ENCODE peak calls at places on chromosome 7, in eight cellular contexts. One of them, this sample, is unnamed.

GRCh38 chr7:100444311-100445278 is 8.3 kb upstream of the PPP1R35 start:
- DNase-seq in naive thymus-derived CD4-positive, alpha-beta T cell: no peak
- DNase-seq in epithelial cell of prostate: no peak
- DNase-seq in cardiac fibroblast: peak; percentile 92
- DNase-seq in mucosa of descending colon: peak; percentile 49
- DNase-seq in substantia nigra: no peak
- DNase-seq in T-helper 2 cell: no peak
- DNase-seq in endothelial cell: peak; percentile 56
- DNase-seq in this sample: no peak

GRCh38 chr7:774161-775109 is 47.4 kb upstream of the PRKAR1B start:
- DNase-seq in naive thymus-derived CD4-positive, alpha-beta T cell: peak; percentile 38
- DNase-seq in T-helper 2 cell: peak; percentile 44
- DNase-seq in mucosa of descending colon: peak; percentile 66
- DNase-seq in endothelial cell: peak; percentile 83
- DNase-seq in substantia nigra: peak; percentile 34
- DNase-seq in epithelial cell of prostate: no peak
- DNase-seq in cardiac fibroblast: peak; percentile 49
- DNase-seq in this sample: peak; percentile 13

GRCh38 chr7:132232394-132232793 is 343.9 kb downstream of the PLXNA4 start:
- DNase-seq in cardiac fibroblast: no peak
- DNase-seq in endothelial cell: no peak
- DNase-seq in T-helper 2 cell: no peak
- DNase-seq in epithelial cell of prostate: no peak
- DNase-seq in naive thymus-derived CD4-positive, alpha-beta T cell: no peak
- DNase-seq in substantia nigra: no peak
- DNase-seq in mucosa of descending colon: no peak
- DNase-seq in this sample: no peak

GRCh38 chr7:5696346-5697100 is 84.9 kb downstream of the RNF216 start:
- DNase-seq in naive thymus-derived CD4-positive, alpha-beta T cell: no peak
- DNase-seq in mucosa of descending colon: no peak
- DNase-seq in cardiac fibroblast: no peak
- DNase-seq in epithelial cell of prostate: no peak
- DNase-seq in T-helper 2 cell: no peak
- DNase-seq in substantia nigra: no peak
- DNase-seq in endothelial cell: no peak
- DNase-seq in this sample: no peak

GRCh38 chr7:145183069-145183468 is 347.2 kb upstream of the TPK1 start:
- DNase-seq in T-helper 2 cell: no peak
- DNase-seq in mucosa of descending colon: no peak
- DNase-seq in naive thymus-derived CD4-positive, alpha-beta T cell: no peak
- DNase-seq in endothelial cell: no peak
- DNase-seq in substantia nigra: no peak
- DNase-seq in cardiac fibroblast: no peak
- DNase-seq in epithelial cell of prostate: no peak
- DNase-seq in this sample: no peak

GRCh38 chr7:114830952-114831351 is 90.9 kb upstream of the MDFIC start:
- DNase-seq in naive thymus-derived CD4-positive, alpha-beta T cell: no peak
- DNase-seq in mucosa of descending colon: no peak
- DNase-seq in cardiac fibroblast: no peak
- DNase-seq in epithelial cell of prostate: no peak
- DNase-seq in T-helper 2 cell: no peak
- DNase-seq in endothelial cell: no peak
- DNase-seq in substantia nigra: no peak
- DNase-seq in this sample: no peak

GRCh38 chr7:88202278-88202677 is 17.6 kb downstream of the SRI start:
- DNase-seq in endothelial cell: no peak
- DNase-seq in epithelial cell of prostate: no peak
- DNase-seq in T-helper 2 cell: no peak
- DNase-seq in mucosa of descending colon: no peak
- DNase-seq in naive thymus-derived CD4-positive, alpha-beta T cell: no peak
- DNase-seq in substantia nigra: no peak
- DNase-seq in cardiac fibroblast: no peak
- DNase-seq in this sample: no peak

GRCh38 chr7:641269-641671 is 85.2 kb upstream of the DNAAF5 start:
- DNase-seq in epithelial cell of prostate: no peak
- DNase-seq in naive thymus-derived CD4-positive, alpha-beta T cell: no peak
- DNase-seq in substantia nigra: no peak
- DNase-seq in mucosa of descending colon: no peak
- DNase-seq in T-helper 2 cell: no peak
- DNase-seq in endothelial cell: no peak
- DNase-seq in cardiac fibroblast: peak; percentile 17
- DNase-seq in this sample: no peak

GRCh38 chr7:46554688-46555422 is 633.8 kb upstream of the IGFBP3 start:
- DNase-seq in cardiac fibroblast: peak; percentile 52
- DNase-seq in endothelial cell: no peak
- DNase-seq in substantia nigra: no peak
- DNase-seq in mucosa of descending colon: no peak
- DNase-seq in naive thymus-derived CD4-positive, alpha-beta T cell: no peak
- DNase-seq in epithelial cell of prostate: no peak
- DNase-seq in T-helper 2 cell: no peak
- DNase-seq in this sample: peak; percentile 61

GRCh38 chr7:26858735-26859134 is 5.7 kb downstream of the SKAP2 start:
- DNase-seq in endothelial cell: no peak
- DNase-seq in substantia nigra: no peak
- DNase-seq in cardiac fibroblast: no peak
- DNase-seq in T-helper 2 cell: no peak
- DNase-seq in naive thymus-derived CD4-positive, alpha-beta T cell: no peak
- DNase-seq in epithelial cell of prostate: no peak
- DNase-seq in mucosa of descending colon: no peak
- DNase-seq in this sample: no peak

GRCh38 chr7:93461350-93461749 is 113.2 kb downstream of the CALCR start:
- DNase-seq in mucosa of descending colon: no peak
- DNase-seq in substantia nigra: no peak
- DNase-seq in epithelial cell of prostate: no peak
- DNase-seq in cardiac fibroblast: no peak
- DNase-seq in naive thymus-derived CD4-positive, alpha-beta T cell: no peak
- DNase-seq in endothelial cell: no peak
- DNase-seq in T-helper 2 cell: no peak
- DNase-seq in this sample: no peak

GRCh38 chr7:13903997-13904396 is 85.5 kb downstream of the ETV1 start:
- DNase-seq in naive thymus-derived CD4-positive, alpha-beta T cell: no peak
- DNase-seq in substantia nigra: no peak
- DNase-seq in endothelial cell: no peak
- DNase-seq in epithelial cell of prostate: no peak
- DNase-seq in cardiac fibroblast: peak; percentile 80
- DNase-seq in T-helper 2 cell: no peak
- DNase-seq in mucosa of descending colon: no peak
- DNase-seq in this sample: no peak

GRCh38 chr7:15737586-15737985 is 51.1 kb upstream of the MEOX2 start:
- DNase-seq in mucosa of descending colon: no peak
- DNase-seq in substantia nigra: no peak
- DNase-seq in epithelial cell of prostate: no peak
- DNase-seq in naive thymus-derived CD4-positive, alpha-beta T cell: no peak
- DNase-seq in cardiac fibroblast: peak; percentile 38
- DNase-seq in endothelial cell: no peak
- DNase-seq in T-helper 2 cell: no peak
- DNase-seq in this sample: no peak

GRCh38 chr7:90751595-90751994 is 155.5 kb downstream of the CDK14 start:
- DNase-seq in endothelial cell: no peak
- DNase-seq in T-helper 2 cell: no peak
- DNase-seq in cardiac fibroblast: no peak
- DNase-seq in mucosa of descending colon: no peak
- DNase-seq in substantia nigra: no peak
- DNase-seq in epithelial cell of prostate: no peak
- DNase-seq in naive thymus-derived CD4-positive, alpha-beta T cell: no peak
- DNase-seq in this sample: no peak

GRCh38 chr7:140512317-140513000 is 33.2 kb upstream of the MKRN1 start:
- DNase-seq in cardiac fibroblast: peak; percentile 16
- DNase-seq in T-helper 2 cell: no peak
- DNase-seq in mucosa of descending colon: peak; percentile 96
- DNase-seq in epithelial cell of prostate: no peak
- DNase-seq in naive thymus-derived CD4-positive, alpha-beta T cell: no peak
- DNase-seq in endothelial cell: no peak
- DNase-seq in substantia nigra: no peak
- DNase-seq in this sample: peak; percentile 41

GRCh38 chr7:2794836-2795636 is 49.1 kb downstream of the GNA12 start:
- DNase-seq in endothelial cell: no peak
- DNase-seq in T-helper 2 cell: no peak
- DNase-seq in epithelial cell of prostate: no peak
- DNase-seq in naive thymus-derived CD4-positive, alpha-beta T cell: no peak
- DNase-seq in cardiac fibroblast: no peak
- DNase-seq in substantia nigra: no peak
- DNase-seq in mucosa of descending colon: no peak
- DNase-seq in this sample: no peak

GRCh38 chr7:141501451-141501850 is 49.8 kb upstream of the AGK start:
- DNase-seq in naive thymus-derived CD4-positive, alpha-beta T cell: no peak
- DNase-seq in endothelial cell: no peak
- DNase-seq in epithelial cell of prostate: no peak
- DNase-seq in mucosa of descending colon: no peak
- DNase-seq in substantia nigra: no peak
- DNase-seq in T-helper 2 cell: no peak
- DNase-seq in cardiac fibroblast: no peak
- DNase-seq in this sample: no peak

GRCh38 chr7:130146693-130147520 is 58.3 kb downstream of the TMEM209 start:
- DNase-seq in cardiac fibroblast: no peak
- DNase-seq in naive thymus-derived CD4-positive, alpha-beta T cell: no peak
- DNase-seq in substantia nigra: no peak
- DNase-seq in epithelial cell of prostate: no peak
- DNase-seq in mucosa of descending colon: no peak
- DNase-seq in T-helper 2 cell: no peak
- DNase-seq in endothelial cell: no peak
- DNase-seq in this sample: no peak

GRCh38 chr7:44990520-44991023 is 9.4 kb upstream of the CCM2 start:
- DNase-seq in cardiac fibroblast: peak; percentile 87
- DNase-seq in substantia nigra: no peak
- DNase-seq in T-helper 2 cell: no peak
- DNase-seq in mucosa of descending colon: no peak
- DNase-seq in epithelial cell of prostate: no peak
- DNase-seq in endothelial cell: no peak
- DNase-seq in naive thymus-derived CD4-positive, alpha-beta T cell: no peak
- DNase-seq in this sample: peak; percentile 93

GRCh38 chr7:28811990-28812389 is 146.1 kb downstream of the TRIL start:
- DNase-seq in cardiac fibroblast: no peak
- DNase-seq in epithelial cell of prostate: no peak
- DNase-seq in endothelial cell: no peak
- DNase-seq in naive thymus-derived CD4-positive, alpha-beta T cell: no peak
- DNase-seq in mucosa of descending colon: no peak
- DNase-seq in substantia nigra: no peak
- DNase-seq in T-helper 2 cell: no peak
- DNase-seq in this sample: no peak

GRCh38 chr7:91512958-91513357 is 248.7 kb downstream of the FZD1 start:
- DNase-seq in mucosa of descending colon: no peak
- DNase-seq in cardiac fibroblast: no peak
- DNase-seq in endothelial cell: no peak
- DNase-seq in substantia nigra: no peak
- DNase-seq in T-helper 2 cell: no peak
- DNase-seq in epithelial cell of prostate: no peak
- DNase-seq in naive thymus-derived CD4-positive, alpha-beta T cell: no peak
- DNase-seq in this sample: peak; percentile 55

GRCh38 chr7:70710011-70710480 is 421.9 kb upstream of the GALNT17 start:
- DNase-seq in substantia nigra: no peak
- DNase-seq in endothelial cell: no peak
- DNase-seq in epithelial cell of prostate: peak; percentile 80
- DNase-seq in mucosa of descending colon: no peak
- DNase-seq in naive thymus-derived CD4-positive, alpha-beta T cell: no peak
- DNase-seq in T-helper 2 cell: no peak
- DNase-seq in cardiac fibroblast: peak; percentile 21
- DNase-seq in this sample: peak; percentile 94

GRCh38 chr7:43513236-43513635 is 69.7 kb upstream of the STK17A start:
- DNase-seq in endothelial cell: no peak
- DNase-seq in epithelial cell of prostate: no peak
- DNase-seq in mucosa of descending colon: no peak
- DNase-seq in naive thymus-derived CD4-positive, alpha-beta T cell: no peak
- DNase-seq in T-helper 2 cell: no peak
- DNase-seq in cardiac fibroblast: no peak
- DNase-seq in substantia nigra: peak; percentile 20
- DNase-seq in this sample: no peak

GRCh38 chr7:45033261-45033930 is 33.4 kb downstream of the CCM2 start:
- DNase-seq in cardiac fibroblast: peak; percentile 55
- DNase-seq in endothelial cell: no peak
- DNase-seq in naive thymus-derived CD4-positive, alpha-beta T cell: no peak
- DNase-seq in mucosa of descending colon: no peak
- DNase-seq in T-helper 2 cell: no peak
- DNase-seq in epithelial cell of prostate: no peak
- DNase-seq in substantia nigra: no peak
- DNase-seq in this sample: peak; percentile 57

GRCh38 chr7:93055543-93056107 is 62.2 kb downstream of the SAMD9 start:
- DNase-seq in endothelial cell: no peak
- DNase-seq in epithelial cell of prostate: no peak
- DNase-seq in T-helper 2 cell: no peak
- DNase-seq in naive thymus-derived CD4-positive, alpha-beta T cell: no peak
- DNase-seq in mucosa of descending colon: no peak
- DNase-seq in cardiac fibroblast: peak; percentile 65
- DNase-seq in substantia nigra: no peak
- DNase-seq in this sample: peak; percentile 23

GRCh38 chr7:23065974-23066373 is 39.6 kb upstream of the KLHL7 start:
- DNase-seq in T-helper 2 cell: no peak
- DNase-seq in cardiac fibroblast: peak; percentile 31
- DNase-seq in mucosa of descending colon: no peak
- DNase-seq in endothelial cell: no peak
- DNase-seq in substantia nigra: no peak
- DNase-seq in naive thymus-derived CD4-positive, alpha-beta T cell: no peak
- DNase-seq in epithelial cell of prostate: no peak
- DNase-seq in this sample: peak; percentile 56

GRCh38 chr7:121873795-121874194 is 834 bp downstream of the PTPRZ1 start:
- DNase-seq in naive thymus-derived CD4-positive, alpha-beta T cell: no peak
- DNase-seq in T-helper 2 cell: no peak
- DNase-seq in substantia nigra: no peak
- DNase-seq in endothelial cell: no peak
- DNase-seq in epithelial cell of prostate: peak; percentile 40
- DNase-seq in cardiac fibroblast: peak; percentile 4
- DNase-seq in mucosa of descending colon: no peak
- DNase-seq in this sample: peak; percentile 80

GRCh38 chr7:158024351-158024715 is 563.3 kb downstream of the PTPRN2 start:
- DNase-seq in substantia nigra: no peak
- DNase-seq in endothelial cell: no peak
- DNase-seq in cardiac fibroblast: no peak
- DNase-seq in naive thymus-derived CD4-positive, alpha-beta T cell: no peak
- DNase-seq in mucosa of descending colon: no peak
- DNase-seq in epithelial cell of prostate: no peak
- DNase-seq in T-helper 2 cell: no peak
- DNase-seq in this sample: no peak

GRCh38 chr7:28586736-28587135 is 174.4 kb downstream of the CREB5 start:
- DNase-seq in endothelial cell: no peak
- DNase-seq in substantia nigra: no peak
- DNase-seq in T-helper 2 cell: no peak
- DNase-seq in naive thymus-derived CD4-positive, alpha-beta T cell: no peak
- DNase-seq in cardiac fibroblast: no peak
- DNase-seq in mucosa of descending colon: no peak
- DNase-seq in epithelial cell of prostate: no peak
- DNase-seq in this sample: no peak

GRCh38 chr7:47153076-47153475 is 428.8 kb downstream of the TNS3 start:
- DNase-seq in mucosa of descending colon: no peak
- DNase-seq in cardiac fibroblast: peak; percentile 95
- DNase-seq in endothelial cell: no peak
- DNase-seq in naive thymus-derived CD4-positive, alpha-beta T cell: no peak
- DNase-seq in T-helper 2 cell: no peak
- DNase-seq in epithelial cell of prostate: no peak
- DNase-seq in substantia nigra: no peak
- DNase-seq in this sample: peak; percentile 13

GRCh38 chr7:114652041-114652440 is 237.4 kb downstream of the FOXP2 start:
- DNase-seq in substantia nigra: no peak
- DNase-seq in naive thymus-derived CD4-positive, alpha-beta T cell: no peak
- DNase-seq in mucosa of descending colon: no peak
- DNase-seq in cardiac fibroblast: no peak
- DNase-seq in T-helper 2 cell: no peak
- DNase-seq in endothelial cell: no peak
- DNase-seq in epithelial cell of prostate: no peak
- DNase-seq in this sample: no peak